ENCODE peak calls at places on chromosomes 3 and 15, in seven cellular contexts. S, X, N, P, L, D and A are unnamed samples.

GRCh38 chr15:100818927-100819326 is 60.7 kb upstream of the ALDH1A3 start:
- DNase-seq in S (peak; percentile 24), X (peak; percentile 26), N (no peak), P (peak; percentile 42), L (no peak), D (no peak), A (no peak)

GRCh38 chr3:78978037-78978436 is 789.8 kb downstream of the ROBO1 start:
- DNase-seq in S (no peak), X (no peak), N (no peak), P (peak; percentile 29), L (peak; percentile 1), D (peak; percentile 37), A (no peak)

GRCh38 chr3:15387171-15387581 is 40.2 kb downstream of the METTL6 start:
- DNase-seq in S (no peak), X (no peak), N (no peak), P (no peak), L (no peak), D (peak; percentile 40), A (peak; percentile 32)

GRCh38 chr3:134013280-134013679 is 16.4 kb downstream of the SLCO2A1 start:
- DNase-seq in S (no peak), X (no peak), N (no peak), P (no peak), L (no peak), D (no peak), A (no peak)

GRCh38 chr3:98552232-98553020 is 20.6 kb downstream of the GPR15 start:
- DNase-seq in S (no peak), X (no peak), N (no peak), P (no peak), L (no peak), D (no peak), A (no peak)

GRCh38 chr15:75650908-75651809 is 3.4 kb downstream of the SNX33 start:
- DNase-seq in S (no peak), X (no peak), N (no peak), P (no peak), L (peak; percentile 82), D (peak; percentile 63), A (no peak)

GRCh38 chr3:197203714-197204146 is 94.7 kb downstream of the DLG1 start:
- DNase-seq in S (no peak), X (no peak), N (no peak), P (no peak), L (no peak), D (no peak), A (no peak)

GRCh38 chr15:50353999-50354837 is 780 bp downstream of the GABPB1 start:
- DNase-seq in S (peak; percentile 52), X (peak; percentile 44), N (peak; percentile 54), P (peak; percentile 84), L (peak; percentile 80), D (peak; percentile 92), A (peak; percentile 56)

GRCh38 chr3:177615015-177615414 is 417.7 kb upstream of the TBL1XR1 start:
- DNase-seq in S (peak; percentile 52), X (peak; percentile 65), N (peak; percentile 83), P (peak; percentile 81), L (peak; percentile 81), D (peak; percentile 90), A (no peak)

GRCh38 chr3:29708884-29709283 is 428.0 kb downstream of the RBMS3 start:
- DNase-seq in S (no peak), X (no peak), N (no peak), P (no peak), L (no peak), D (no peak), A (no peak)

GRCh38 chr3:97871788-97872187 is 50.0 kb downstream of the CRYBG3 start:
- DNase-seq in S (no peak), X (no peak), N (no peak), P (no peak), L (no peak), D (no peak), A (no peak)

GRCh38 chr3:105836533-105836932 is 32.3 kb downstream of the CBLB start:
- DNase-seq in S (no peak), X (no peak), N (no peak), P (no peak), L (no peak), D (no peak), A (no peak)

GRCh38 chr3:191484461-191484860 is 23.5 kb downstream of the PYDC2 start:
- DNase-seq in S (no peak), X (no peak), N (no peak), P (no peak), L (no peak), D (no peak), A (no peak)

GRCh38 chr3:119206611-119207511 is 33.5 kb downstream of the UPK1B start:
- DNase-seq in S (no peak), X (no peak), N (no peak), P (peak; percentile 85), L (no peak), D (no peak), A (no peak)

GRCh38 chr3:64685331-64685799 is 2.4 kb downstream of the ADAMTS9 start:
- DNase-seq in S (peak; percentile 36), X (peak; percentile 71), N (no peak), P (no peak), L (no peak), D (no peak), A (peak; percentile 88)

GRCh38 chr3:194939949-194940770 is 254.5 kb downstream of the FAM43A start:
- DNase-seq in S (no peak), X (no peak), N (no peak), P (no peak), L (peak; percentile 62), D (no peak), A (no peak)

GRCh38 chr15:70339551-70340517 is 242.1 kb upstream of the TLE3 start:
- DNase-seq in S (no peak), X (no peak), N (no peak), P (no peak), L (peak; percentile 73), D (peak; percentile 27), A (peak; percentile 34)

GRCh38 chr3:20097015-20097414 is 56.8 kb downstream of the KAT2B start:
- DNase-seq in S (no peak), X (no peak), N (no peak), P (no peak), L (no peak), D (peak; percentile 69), A (no peak)

GRCh38 chr3:60399295-60399694 is 852.0 kb downstream of the FHIT start:
- DNase-seq in S (peak; percentile 19), X (no peak), N (no peak), P (no peak), L (no peak), D (no peak), A (no peak)

GRCh38 chr3:38755130-38755529 is 60.9 kb downstream of the SCN10A start:
- DNase-seq in S (no peak), X (no peak), N (no peak), P (no peak), L (peak; percentile 19), D (no peak), A (no peak)

GRCh38 chr3:123201557-123202427 is at the start of gene SEC22A:
- DNase-seq in S (peak; percentile 87), X (peak; percentile 94), N (peak; percentile 91), P (peak; percentile 93), L (peak; percentile 95), D (peak; percentile 95), A (peak; percentile 90)

DNA sequence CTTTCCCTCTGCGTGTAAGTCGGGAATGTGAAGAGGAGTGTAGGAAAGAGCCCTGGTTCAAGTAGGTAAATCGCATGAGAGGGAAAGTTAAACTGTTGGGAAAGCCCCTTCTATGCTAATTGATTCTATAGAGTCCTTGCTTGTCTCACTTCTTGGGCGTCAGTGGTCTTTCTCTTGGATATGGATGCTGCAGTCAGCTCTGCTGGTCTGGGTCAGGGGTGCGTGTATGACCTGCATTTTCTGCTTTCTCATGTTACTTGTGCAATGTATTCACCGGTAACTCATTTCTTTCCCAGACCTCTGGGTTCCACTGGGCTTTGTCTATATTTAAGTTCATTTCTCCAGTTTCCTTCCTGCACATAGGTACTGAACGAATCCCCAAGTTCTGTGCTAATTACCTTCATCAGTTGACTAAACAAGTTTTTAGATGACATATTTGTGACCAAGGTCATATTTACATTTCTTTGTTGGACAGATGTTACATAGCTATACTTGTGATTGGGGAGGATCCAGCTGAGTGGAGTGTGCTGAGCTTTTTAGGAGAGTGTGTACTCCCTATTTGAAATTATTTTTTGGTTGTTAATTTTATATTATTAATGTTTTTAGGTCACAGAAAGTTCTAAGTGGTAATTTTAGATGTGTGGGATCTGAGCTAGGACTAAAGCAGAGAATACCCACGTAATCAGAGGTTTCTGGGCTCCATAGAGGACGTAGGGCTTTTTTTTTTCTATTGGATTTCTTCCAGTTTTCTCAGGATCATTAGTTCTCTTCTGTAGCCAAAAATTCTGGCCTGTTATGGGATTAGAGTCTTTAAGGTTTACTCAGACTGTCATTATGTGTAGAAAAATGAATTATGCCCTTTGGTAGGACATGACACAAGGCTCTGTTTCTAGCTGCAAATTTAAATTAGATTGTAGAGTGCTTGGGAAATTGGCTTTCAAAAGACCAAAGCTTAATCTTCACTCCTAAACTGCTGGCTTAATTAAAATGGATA is 1.6 kb downstream of the SETD5 start:
- DNase-seq in S (peak; percentile 52), X (no peak), N (no peak), P (peak; percentile 58), L (peak; percentile 70), D (peak; percentile 65), A (no peak)
- TF ChIP-seq POLR2A in S (peak; percentile 26), X (no peak), N (no peak), P (no peak), L (no peak), D (no peak), A (no peak)

DNA sequence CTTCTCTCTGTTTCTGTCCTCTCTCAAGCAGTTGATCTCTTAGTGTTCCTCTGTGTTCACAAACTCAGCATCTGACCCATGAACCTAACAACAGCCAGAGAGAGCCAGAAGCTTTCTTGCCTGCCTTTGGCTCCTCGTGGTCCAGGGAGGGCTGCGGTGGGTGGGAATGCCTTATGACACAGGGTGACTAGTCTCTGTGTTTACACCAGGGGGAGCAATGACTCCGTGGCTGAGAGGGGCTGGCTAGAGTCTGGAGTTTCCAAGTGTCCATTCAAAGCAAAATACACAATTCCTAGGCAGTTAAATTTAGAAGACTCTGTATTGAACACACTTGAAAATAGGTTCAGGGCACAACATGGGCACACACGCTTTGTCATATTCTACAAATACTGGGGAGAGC is 370.0 kb upstream of the FRG2C start:
- DNase-seq in S (peak; percentile 20), X (peak; percentile 18), N (peak; percentile 33), P (peak; percentile 10), L (peak; percentile 6), D (no peak), A (no peak)
- TF ChIP-seq CTCF in S (peak; percentile 77), X (peak; percentile 74), N (peak; percentile 34), P (peak; percentile 28), L (peak; percentile 48), D (peak; percentile 9), A (no peak)

DNA sequence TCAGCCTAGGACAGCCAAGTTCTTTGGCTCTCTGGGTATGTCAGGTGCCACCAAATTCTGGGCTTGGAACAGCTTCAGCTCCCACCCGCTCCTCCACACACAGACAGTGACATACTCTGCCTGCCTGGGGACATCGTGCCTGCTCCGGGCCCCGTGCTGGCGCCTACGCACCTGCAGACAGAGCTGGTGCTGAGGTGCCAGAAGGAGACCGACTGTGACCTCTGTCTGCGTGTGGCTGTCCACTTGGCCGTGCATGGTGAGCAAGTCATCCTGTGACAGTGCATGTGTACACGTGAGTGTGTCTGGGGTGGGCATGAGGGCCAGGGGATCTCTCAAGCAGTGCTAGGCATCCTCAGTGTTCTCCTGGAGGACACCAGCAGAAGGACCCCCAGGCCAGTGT is 922 bp downstream of the IL17RC start:
- DNase-seq in S (peak; percentile 56), X (no peak), N (no peak), P (no peak), L (no peak), D (no peak), A (no peak)
- H3K4me3 ChIP-seq in S (peak overlapping the region; percentile 65), X (no peak overlapping the region), N (peak overlapping the region; percentile 56), P (no peak overlapping the region), L (no peak overlapping the region), D (no peak overlapping the region), A (no peak overlapping the region)

GRCh38 chr3:149145361-149145760 is 15.9 kb downstream of the HPS3 start:
- DNase-seq in S (no peak), X (no peak), N (no peak), P (no peak), L (peak; percentile 78), D (no peak), A (no peak)
- TF ChIP-seq POLR2A in S (no peak), X (no peak), N (no peak), P (no peak), L (no peak), D (no peak), A (no peak)